ENCODE peak calls at places on chromosomes 1 and 21, in eight cellular contexts. A, S, J, E, U, Y, P and H are unnamed samples.

GRCh38 chr1:158931055-158931737 is at the start of gene PYHIN1:
- DNase-seq in A (no peak), S (no peak), J (no peak), E (no peak), U (no peak), Y (no peak), P (no peak), H (no peak)

GRCh38 chr1:214296860-214297699 is 16.1 kb downstream of the SMYD2 start:
- DNase-seq in A (no peak), S (no peak), J (no peak), E (no peak), U (no peak), Y (no peak), P (no peak), H (no peak)

GRCh38 chr1:62230724-62231123 is 36.1 kb downstream of the L1TD1 start:
- DNase-seq in A (no peak), S (no peak), J (no peak), E (no peak), U (no peak), Y (no peak), P (no peak), H (no peak)

GRCh38 chr1:117564227-117565082 is 41.4 kb upstream of the TENT5C start:
- DNase-seq in A (no peak), S (no peak), J (no peak), E (no peak), U (no peak), Y (no peak), P (no peak), H (no peak)

GRCh38 chr21:16509466-16509865 is 779.7 kb downstream of the USP25 start:
- DNase-seq in A (no peak), S (no peak), J (no peak), E (no peak), U (peak; percentile 76), Y (no peak), P (no peak), H (no peak)

GRCh38 chr1:209199822-209200221 is 383.7 kb upstream of the CAMK1G start:
- DNase-seq in A (no peak), S (no peak), J (no peak), E (no peak), U (no peak), Y (no peak), P (no peak), H (no peak)

GRCh38 chr1:27144920-27145661 is 9.8 kb downstream of the SLC9A1 start:
- DNase-seq in A (no peak), S (no peak), J (no peak), E (no peak), U (peak; percentile 48), Y (peak; percentile 36), P (no peak), H (no peak)

GRCh38 chr1:69737527-69738176 is 169.9 kb downstream of the LRRC7 start:
- DNase-seq in A (no peak), S (peak; percentile 34), J (peak; percentile 12), E (no peak), U (peak; percentile 49), Y (peak; percentile 15), P (peak; percentile 15), H (no peak)

GRCh38 chr1:22662318-22662717 is 9.3 kb downstream of the C1QB start:
- DNase-seq in A (no peak), S (no peak), J (peak; percentile 44), E (no peak), U (no peak), Y (no peak), P (no peak), H (no peak)

GRCh38 chr1:83860506-83861221 is 138.3 kb downstream of the TTLL7 start:
- DNase-seq in A (peak; percentile 80), S (peak; percentile 50), J (peak; percentile 76), E (peak; percentile 73), U (no peak), Y (peak; percentile 87), P (peak; percentile 86), H (peak; percentile 78)

DNA sequence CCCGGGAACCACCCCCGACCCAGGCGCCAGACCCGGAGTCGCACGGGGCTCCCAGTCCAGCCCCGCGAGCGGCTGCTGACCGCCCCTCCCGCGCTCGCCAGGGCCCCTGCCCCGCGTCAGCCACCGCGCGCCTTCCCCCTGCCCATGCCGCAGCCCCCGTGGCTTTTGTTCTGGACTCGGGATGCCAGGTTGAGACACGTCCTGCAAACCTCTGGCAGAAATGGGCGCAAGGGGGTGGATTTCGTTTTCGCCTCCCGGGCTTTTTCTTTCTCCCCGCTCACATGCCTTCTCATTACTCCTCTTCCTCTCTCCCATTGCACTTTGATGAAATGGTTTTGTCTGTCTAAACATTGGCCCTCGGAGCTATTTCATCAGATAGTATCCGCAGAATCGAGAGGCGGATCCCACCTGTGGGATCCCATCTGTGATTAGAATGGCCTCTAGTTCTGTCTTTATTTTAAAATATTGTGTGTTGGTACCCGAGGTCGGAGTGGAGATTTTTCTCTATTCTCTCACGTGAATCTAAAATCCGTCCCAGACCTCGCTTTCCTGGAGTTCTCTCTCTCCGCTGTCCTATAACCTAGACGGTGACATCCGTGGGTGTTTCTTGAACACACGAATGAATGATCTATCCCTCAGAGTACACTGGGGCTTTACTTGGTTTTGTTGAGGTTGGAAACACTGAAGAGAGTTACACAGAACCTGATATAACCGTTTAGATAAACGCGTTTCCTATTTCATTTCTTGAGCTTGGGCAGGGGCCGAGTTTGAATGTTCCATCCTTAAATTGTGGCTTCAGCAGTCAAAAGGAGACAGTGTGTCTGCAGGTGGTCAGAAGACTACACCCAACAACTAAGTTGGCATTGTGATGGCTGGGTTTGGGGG is 1.9 kb downstream of the EDARADD start:
- DNase-seq in A (no peak), S (peak; percentile 10), J (no peak), E (no peak), U (no peak), Y (peak; percentile 13), P (no peak), H (peak; percentile 70)
- TF ChIP-seq CTCF in A (no peak), S (no peak), J (no peak), E (no peak), U (no peak), Y (no peak), P (no peak), H (no peak)

GRCh38 chr1:194159941-194160340 is 973.5 kb upstream of the B3GALT2 start:
- DNase-seq in A (no peak), S (no peak), J (no peak), E (no peak), U (no peak), Y (no peak), P (no peak), H (no peak)
- TF ChIP-seq CTCF in A (no peak), S (no peak), J (no peak), E (no peak), U (no peak), Y (no peak), P (no peak), H (no peak)

DNA sequence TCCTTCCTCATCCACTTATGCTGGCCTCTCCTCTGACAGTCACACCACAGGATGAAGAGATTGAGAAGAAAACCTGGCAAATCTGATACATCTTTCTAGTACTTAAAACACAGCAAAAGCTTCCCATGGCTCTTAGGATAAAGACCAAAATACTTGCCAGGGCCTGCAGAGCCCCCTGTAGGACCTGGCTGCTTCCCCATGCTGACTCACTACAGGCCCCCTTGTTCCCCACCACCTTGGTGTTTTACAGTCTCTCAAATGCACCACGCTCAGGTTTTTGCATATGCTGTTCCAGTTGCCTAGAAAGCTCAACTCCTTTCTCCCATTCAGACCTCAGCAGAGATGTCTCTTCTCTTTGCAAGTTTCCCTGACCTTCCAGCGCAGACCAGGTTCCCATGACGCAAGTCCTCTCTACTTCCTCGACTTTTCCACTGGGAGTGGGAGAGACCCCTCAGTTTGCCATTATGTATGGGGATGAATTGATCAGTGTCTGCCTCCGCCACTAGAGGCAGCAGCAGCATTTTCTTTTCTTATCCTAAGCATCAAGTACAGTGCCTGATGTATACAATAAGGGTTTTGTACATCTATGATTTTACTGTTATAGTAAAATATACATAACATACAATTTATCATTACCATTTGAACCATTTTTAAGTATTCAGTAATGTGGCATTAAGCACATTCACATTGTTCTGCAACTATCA is 113.8 kb upstream of the C8B start:
- DNase-seq in A (no peak), S (no peak), J (no peak), E (no peak), U (no peak), Y (no peak), P (no peak), H (no peak)
- TF ChIP-seq CTCF in A (no peak), S (peak; percentile 50), J (peak; percentile 39), E (no peak), U (no peak), Y (no peak), P (no peak), H (peak; percentile 62)

DNA sequence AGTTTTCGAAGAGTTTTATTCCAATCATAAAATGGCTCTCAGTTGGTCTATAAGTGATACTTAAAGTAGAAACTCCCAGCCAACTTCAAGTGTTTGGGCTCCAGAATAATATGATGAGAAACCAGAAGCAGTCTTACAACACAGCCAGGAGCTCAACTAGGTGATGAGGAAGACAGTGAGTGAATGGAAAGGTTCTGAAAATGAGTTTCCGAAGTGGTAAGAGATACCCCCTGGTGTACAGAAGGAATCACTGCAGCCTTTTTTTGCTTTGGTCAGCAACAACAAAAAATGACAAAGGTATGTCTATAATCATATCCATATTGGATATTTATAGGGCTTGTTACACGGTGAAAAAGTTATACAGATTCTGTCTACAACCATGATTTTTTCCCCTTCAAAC is 16.5 kb downstream of the KRTAP19-1 start:
- DNase-seq in A (no peak), S (no peak), J (no peak), E (no peak), U (no peak), Y (no peak), P (no peak), H (no peak)
- TF ChIP-seq CTCF in A (no peak), S (peak; percentile 64), J (no peak), E (peak; percentile 48), U (no peak), Y (peak; percentile 51), P (no peak), H (peak; percentile 74)

GRCh38 chr1:43072314-43072713 is 99.8 kb downstream of the EBNA1BP2 start:
- DNase-seq in A (no peak), S (no peak), J (no peak), E (no peak), U (no peak), Y (no peak), P (no peak), H (no peak)

GRCh38 chr1:43074709-43075108 is 97.4 kb downstream of the EBNA1BP2 start:
- DNase-seq in A (no peak), S (no peak), J (no peak), E (no peak), U (no peak), Y (no peak), P (no peak), H (no peak)

GRCh38 chr1:43073490-43074230 is 98.4 kb downstream of the EBNA1BP2 start:
- DNase-seq in A (peak; percentile 67), S (peak; percentile 68), J (peak; percentile 81), E (peak; percentile 81), U (peak; percentile 37), Y (peak; percentile 75), P (peak; percentile 77), H (no peak)

GRCh38 chr1:43071241-43071640 is 100.8 kb downstream of the EBNA1BP2 start:
- DNase-seq in A (no peak), S (no peak), J (no peak), E (no peak), U (no peak), Y (no peak), P (no peak), H (no peak)

DNA sequence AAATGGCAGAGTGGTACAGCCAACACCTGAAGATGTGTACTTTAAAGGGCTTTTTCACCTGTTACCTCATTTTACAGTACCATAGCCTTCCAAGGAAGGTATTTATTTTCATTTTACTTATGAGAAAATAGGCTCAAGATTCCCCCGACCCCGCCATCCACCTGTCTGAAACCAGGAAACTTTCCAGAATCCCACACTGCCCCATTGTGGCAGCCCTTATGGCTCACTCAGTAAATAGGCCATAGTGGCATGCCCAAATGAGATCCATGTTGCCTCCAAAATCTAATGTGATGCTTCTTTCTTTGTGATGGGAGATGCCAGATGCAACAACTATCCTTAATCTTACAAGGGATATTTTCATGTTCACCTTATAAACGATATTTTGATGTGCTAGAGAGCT is 97.8 kb downstream of the EBNA1BP2 start:
- DNase-seq in A (no peak), S (no peak), J (no peak), E (no peak), U (no peak), Y (no peak), P (no peak), H (no peak)
- TF ChIP-seq CTCF in A (no peak), S (no peak), J (no peak), E (no peak), U (no peak), Y (peak; percentile 24), P (no peak), H (no peak)